ENCODE peak calls at places on chromosomes 4 and X, in ten cellular contexts. L is IMR-90, X is A549, T is left ventricle myocardium inferior, W is mesendoderm, B is fibroblast of lung, R is heart right ventricle, H is GM23248, A is transverse colon, K is heart left ventricle. I is an unnamed sample. For H3K4me1, the result is how much of the 10 kb centered on the place peaks cover.

GRCh38 chrX:72105436-72105835 is 26.3 kb downstream of the RTL5 start:
- DNase-seq in X (no peak), K (no peak), T (no peak), B (no peak), H (no peak), L (no peak), R (no peak), A (no peak), W (no peak), I (no peak)

GRCh38 chr4:82773049-82773448 is 25.5 kb downstream of the SCD5 start:
- DNase-seq in T (no peak), W (no peak), R (no peak), L (no peak), K (no peak), X (no peak), B (no peak), H (no peak), A (no peak), I (no peak)

GRCh38 chr4:122810669-122811068 is 16.0 kb upstream of the FGF2 start:
- DNase-seq in H (peak), L (peak), B (peak), A (no peak), R (no peak), T (no peak), X (no peak), W (no peak), K (no peak), I (no peak)

GRCh38 chr4:6331468-6331867 is 61.8 kb downstream of the WFS1 start:
- DNase-seq in K (no peak), R (no peak), H (no peak), T (no peak), B (no peak), W (no peak), X (no peak), A (no peak), L (no peak), I (no peak)

GRCh38 chrX:121308276-121308805 is 260.9 kb downstream of the GLUD2 start:
- DNase-seq in K (no peak), L (no peak), A (peak), X (peak), T (no peak), R (peak), W (peak), B (no peak), H (peak), I (peak)

GRCh38 chr4:152360045-152360410 is 175.9 kb downstream of the FBXW7 start:
- DNase-seq in A (no peak), W (no peak), T (no peak), B (no peak), R (no peak), H (peak), L (peak), K (no peak), X (no peak), I (no peak)

GRCh38 chr4:166635367-166635766 is 598.9 kb downstream of the SPOCK3 start:
- DNase-seq in T (no peak), B (no peak), L (no peak), H (no peak), W (no peak), R (no peak), K (no peak), X (no peak), A (no peak), I (no peak)

GRCh38 chr4:117447925-117448324 is 362.5 kb upstream of the TRAM1L1 start:
- DNase-seq in H (no peak), R (no peak), B (no peak), W (peak), T (no peak), X (no peak), L (no peak), A (no peak), K (no peak), I (peak)

GRCh38 chrX:253451-254297 is 27.5 kb upstream of the PLCXD1 start:
- DNase-seq in B (no peak), R (no peak), X (no peak), W (no peak), A (no peak), H (no peak), K (no peak), L (no peak), T (no peak), I (no peak)

GRCh38 chr4:76569695-76570094 is 134.7 kb downstream of the SHROOM3 start:
- DNase-seq in A (no peak), R (no peak), H (no peak), B (no peak), K (no peak), X (no peak), W (no peak), T (no peak), L (no peak), I (no peak)

GRCh38 chr4:54096563-54096962 is 3.4 kb upstream of the GSX2 start:
- DNase-seq in H (no peak), R (no peak), T (no peak), X (no peak), K (no peak), B (no peak), L (no peak), W (no peak), A (no peak), I (peak)
- H3K4me1 ChIP-seq in H (under half), R (under half), T (under half), X (under half), K (under half), B (under half), L (under half), W (under half), A (under half), I (half or more)

GRCh38 chrX:7073336-7073735 is 74.2 kb upstream of the STS start:
- DNase-seq in L (no peak), R (no peak), W (peak), X (no peak), K (no peak), B (no peak), T (no peak), A (no peak), H (no peak), I (no peak)

GRCh38 chrX:7076245-7076661 is 71.3 kb upstream of the STS start:
- DNase-seq in A (no peak), B (no peak), T (no peak), H (no peak), X (no peak), L (no peak), W (no peak), K (no peak), R (no peak), I (no peak)

GRCh38 chrX:7074908-7075204 is 72.7 kb upstream of the STS start:
- DNase-seq in K (no peak), R (no peak), B (no peak), A (no peak), X (no peak), H (no peak), L (no peak), T (no peak), W (no peak), I (no peak)

GRCh38 chrX:7072856-7073255 is 74.7 kb upstream of the STS start:
- DNase-seq in T (no peak), A (no peak), W (no peak), B (no peak), K (no peak), X (no peak), L (no peak), H (no peak), R (no peak), I (no peak)

GRCh38 chrX:7074135-7074907 is 73.2 kb upstream of the STS start:
- DNase-seq in W (no peak), A (no peak), T (no peak), H (no peak), L (no peak), X (no peak), B (peak), K (no peak), R (no peak), I (no peak)
- H3K4me1 ChIP-seq in W (under half), A (under half), T (under half), H (under half), L (under half), X (under half), B (under half), K (under half), R (under half), I (under half)

GRCh38 chr4:38957947-38958346 is 74.3 kb downstream of the TMEM156 start:
- DNase-seq in A (no peak), B (no peak), T (no peak), K (no peak), X (no peak), L (no peak), H (no peak), R (no peak), W (no peak), I (no peak)

GRCh38 chr4:38957239-38957815 is 74.9 kb downstream of the TMEM156 start:
- DNase-seq in L (no peak), A (no peak), H (no peak), X (no peak), W (no peak), R (no peak), B (peak), K (no peak), T (no peak), I (no peak)

GRCh38 chr4:38951598-38951997 is 80.6 kb downstream of the TMEM156 start:
- DNase-seq in L (no peak), B (no peak), H (no peak), K (no peak), X (no peak), R (no peak), A (no peak), W (no peak), T (no peak), I (no peak)

GRCh38 chr4:38958453-38958852 is 73.8 kb downstream of the TMEM156 start:
- DNase-seq in B (peak), A (no peak), K (no peak), T (no peak), H (no peak), L (peak), W (no peak), R (no peak), X (no peak), I (no peak)

GRCh38 chr4:38955957-38956356 is 76.3 kb downstream of the TMEM156 start:
- DNase-seq in T (no peak), X (no peak), H (no peak), K (no peak), W (no peak), L (no peak), B (no peak), R (no peak), A (no peak), I (no peak)
- H3K4me1 ChIP-seq in T (under half), X (under half), H (under half), K (under half), W (under half), L (under half), B (under half), R (under half), A (under half), I (under half)

DNA sequence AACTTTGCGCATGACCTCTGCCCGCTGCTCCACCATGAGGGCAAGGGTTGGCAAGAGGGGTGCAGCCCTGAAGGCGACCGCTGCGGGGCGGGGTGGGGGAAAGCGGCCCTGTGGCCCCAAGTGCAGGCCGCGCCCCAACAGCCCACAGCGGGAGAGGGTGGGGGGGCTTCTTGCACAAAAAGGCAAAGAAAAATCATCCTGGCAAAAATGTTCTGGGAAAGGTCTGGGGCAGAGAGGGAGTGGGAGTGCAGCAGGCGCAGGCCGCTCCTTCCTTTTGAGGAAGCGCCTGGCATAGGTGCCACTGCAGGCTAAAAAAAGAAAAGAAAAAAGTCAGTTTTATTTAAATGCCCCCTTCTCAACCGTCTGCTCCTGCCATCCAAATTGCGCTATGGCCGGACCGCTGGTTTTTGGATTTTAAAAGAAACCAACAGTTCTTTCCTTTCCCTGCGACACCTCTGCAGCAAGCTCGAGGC is 1.4 kb downstream of the ARX start:
- DNase-seq in K (no peak), L (no peak), H (no peak), T (no peak), A (no peak), X (no peak), B (no peak), R (no peak), W (no peak), I (no peak)
- H3K4me1 ChIP-seq in K (under half), L (under half), H (under half), T (under half), A (under half), X (under half), B (under half), R (under half), W (under half), I (under half)

DNA sequence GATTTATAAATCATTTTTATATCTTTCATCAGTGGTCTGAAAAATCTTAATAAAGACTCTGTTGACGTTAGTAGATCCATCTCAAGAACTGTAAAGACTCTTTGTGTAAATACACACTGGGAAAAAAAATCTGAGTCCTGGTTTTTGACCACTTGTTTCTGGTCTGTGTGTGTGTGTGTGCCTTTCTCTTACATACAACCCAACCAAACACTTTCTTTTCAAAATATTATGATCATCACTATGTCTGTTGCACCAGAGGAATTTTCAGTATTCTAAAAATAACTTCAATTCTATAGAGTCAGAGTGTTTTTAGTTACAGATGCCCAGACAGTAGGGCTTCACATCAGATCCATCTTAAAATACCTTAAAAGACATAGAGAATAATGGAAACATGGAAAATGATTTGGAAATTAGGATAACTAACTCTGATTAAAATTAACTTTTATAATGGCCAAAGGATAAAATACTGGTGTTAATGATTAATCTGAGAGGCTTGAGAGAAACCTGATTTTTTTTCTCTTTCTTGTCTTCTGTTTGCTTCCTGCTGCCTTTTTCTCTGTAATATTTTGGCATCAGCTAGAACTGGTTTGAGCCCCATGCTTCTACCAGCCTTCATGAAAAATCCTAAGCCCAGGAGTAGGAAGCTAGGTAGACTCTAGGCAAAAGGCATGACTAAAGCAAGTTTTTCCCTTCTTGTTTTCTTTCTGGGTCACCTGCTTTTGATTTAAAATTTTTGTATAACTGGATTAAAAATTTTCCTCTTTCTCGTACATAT is 99.7 kb downstream of the ATXN3L start:
- DNase-seq in K (no peak), X (no peak), L (peak), B (peak), R (no peak), W (no peak), A (no peak), T (no peak), H (no peak), I (no peak)
- H3K4me1 ChIP-seq in K (under half), X (under half), L (under half), B (under half), R (under half), W (under half), A (under half), T (under half), H (under half), I (under half)